ENCODE peak calls at places on chromosomes 16 and 17, in six cellular contexts. E, Z, Y, X, B and G are unnamed samples.

GRCh38 chr17:50593321-50593720 is 32.8 kb downstream of the CACNA1G start:
- DNase-seq in B (no peak), X (peak; percentile 45), Y (no peak), Z (no peak), E (no peak), G (no peak)

GRCh38 chr16:49216593-49216992 is 65.0 kb downstream of the CBLN1 start:
- DNase-seq in Z (no peak), E (no peak), X (no peak), B (no peak), Y (no peak), G (no peak)

GRCh38 chr16:53827741-53828140 is 123.8 kb downstream of the FTO start:
- DNase-seq in X (no peak), Y (no peak), B (no peak), Z (no peak), E (no peak), G (no peak)

GRCh38 chr16:12002447-12003006 is 26.0 kb downstream of the SNX29 start:
- DNase-seq in E (no peak), B (peak; percentile 59), Y (peak; percentile 83), X (no peak), Z (no peak), G (no peak)

GRCh38 chr17:39921323-39921722 is 2.9 kb upstream of the GSDMB start:
- DNase-seq in Z (no peak), B (no peak), E (peak; percentile 55), Y (no peak), X (no peak), G (no peak)

GRCh38 chr16:2009791-2010510 is at the start of gene ZNF598:
- DNase-seq in Z (peak; percentile 31), Y (peak; percentile 83), B (peak; percentile 88), E (peak; percentile 82), X (peak; percentile 62), G (peak; percentile 86)

GRCh38 chr17:67474081-67474661 is 97.1 kb downstream of the PITPNC1 start:
- DNase-seq in X (no peak), E (no peak), B (no peak), Z (no peak), Y (peak; percentile 86), G (no peak)

GRCh38 chr17:45300060-45300751 is 16.6 kb downstream of the MAP3K14 start:
- DNase-seq in Z (no peak), E (no peak), B (no peak), X (no peak), Y (no peak), G (no peak)

GRCh38 chr16:2180962-2181923 is 15.2 kb downstream of the CASKIN1 start:
- DNase-seq in Z (no peak), E (no peak), Y (no peak), B (no peak), X (no peak), G (no peak)

GRCh38 chr17:40552806-40553693 is 12.2 kb downstream of the CCR7 start:
- DNase-seq in Z (peak; percentile 13), B (no peak), X (no peak), Y (peak; percentile 60), E (peak; percentile 27), G (no peak)

GRCh38 chr17:66644311-66644710 is 190.6 kb upstream of the CACNG5 start:
- DNase-seq in X (no peak), B (no peak), E (no peak), Y (no peak), Z (no peak), G (no peak)

GRCh38 chr17:83094291-83094690 is 14.9 kb downstream of the METRNL start:
- DNase-seq in B (no peak), Y (no peak), Z (no peak), E (no peak), X (no peak), G (no peak)